ENCODE peak calls at places on chromosomes 2 and 18, in five cellular contexts. O, U, E, B and Q are unnamed samples.

GRCh38 chr18:13446581-13447470 is 228.3 kb downstream of the LDLRAD4 start:
- DNase-seq in O (no peak), U (no peak), E (no peak), B (no peak), Q (no peak)

GRCh38 chr2:172510582-172510981 is 45.3 kb upstream of the PDK1 start:
- DNase-seq in O (no peak), U (no peak), E (no peak), B (no peak), Q (no peak)

GRCh38 chr2:66815886-66816285 is 381.0 kb downstream of the MEIS1 start:
- DNase-seq in O (no peak), U (no peak), E (no peak), B (no peak), Q (no peak)

GRCh38 chr2:109085912-109086742 is 42.9 kb upstream of the SH3RF3 start:
- DNase-seq in O (no peak), U (no peak), E (no peak), B (no peak), Q (no peak)

GRCh38 chr2:165698621-165698946 is 95.5 kb downstream of the GALNT3 start:
- DNase-seq in O (no peak), U (peak; percentile 17), E (peak; percentile 65), B (peak; percentile 87), Q (no peak)

GRCh38 chr18:63725682-63726480 is 23.1 kb downstream of the SERPINB11 start:
- DNase-seq in O (no peak), U (no peak), E (no peak), B (no peak), Q (no peak)

GRCh38 chr18:36622610-36623009 is 206.2 kb downstream of the TPGS2 start:
- DNase-seq in O (no peak), U (no peak), E (no peak), B (no peak), Q (no peak)

GRCh38 chr18:35376742-35377695 is at the start of gene ZNF396:
- DNase-seq in O (peak; percentile 65), U (peak; percentile 84), E (no peak), B (peak; percentile 17), Q (peak; percentile 78)

GRCh38 chr2:47907097-47907781 is 941 bp upstream of the FBXO11 start:
- DNase-seq in O (no peak), U (peak; percentile 12), E (no peak), B (no peak), Q (no peak)

GRCh38 chr2:192578780-192579179 is 384.0 kb upstream of the TMEFF2 start:
- DNase-seq in O (no peak), U (no peak), E (no peak), B (no peak), Q (no peak)

GRCh38 chr18:8286303-8286702 is 322.9 kb upstream of the RAB12 start:
- DNase-seq in O (no peak), U (no peak), E (no peak), B (no peak), Q (no peak)

GRCh38 chr2:26757873-26758789 is 6.0 kb upstream of the SLC35F6 start:
- DNase-seq in O (peak; percentile 60), U (no peak), E (no peak), B (no peak), Q (peak; percentile 90)

GRCh38 chr18:45282101-45282812 is 333.0 kb upstream of the SLC14A2 start:
- DNase-seq in O (no peak), U (no peak), E (no peak), B (no peak), Q (no peak)

GRCh38 chr18:78242307-78242643 is 737.3 kb upstream of the SALL3 start:
- DNase-seq in O (peak; percentile 70), U (no peak), E (no peak), B (no peak), Q (no peak)

GRCh38 chr2:7625392-7626138 is 708.4 kb downstream of the RNF144A start:
- DNase-seq in O (no peak), U (no peak), E (no peak), B (no peak), Q (no peak)

GRCh38 chr2:26184555-26185303 is 11.8 kb downstream of the GAREM2 start:
- DNase-seq in O (no peak), U (peak; percentile 80), E (no peak), B (no peak), Q (no peak)

GRCh38 chr2:99725810-99726209 is 236.0 kb upstream of the REV1 start:
- DNase-seq in O (no peak), U (no peak), E (no peak), B (peak; percentile 10), Q (no peak)